ENCODE peak calls at places on chromosomes 4 and X, in nine cellular contexts. S, V, O, T, E, Q, P, H and M are unnamed samples.

GRCh38 chr4:156495836-156496235 is 475.8 kb downstream of the PDGFC start:
- DNase-seq in T (no peak), E (no peak), H (no peak), Q (no peak), O (no peak), P (no peak), S (no peak), V (no peak), M (no peak)

GRCh38 chr4:86972997-86973396 is 38.2 kb downstream of the AFF1 start:
- DNase-seq in O (no peak), V (no peak), T (no peak), Q (no peak), H (peak), E (peak), S (no peak), P (no peak), M (no peak)

GRCh38 chrX:118251251-118251650 is 94.7 kb upstream of the WDR44 start:
- DNase-seq in Q (no peak), O (no peak), S (no peak), P (no peak), V (no peak), T (no peak), H (no peak), E (no peak), M (no peak)

GRCh38 chr4:98166025-98166730 is 22.9 kb upstream of the STPG2 start:
- DNase-seq in T (no peak), H (peak), S (no peak), V (no peak), Q (no peak), O (peak), E (peak), P (no peak), M (no peak)

GRCh38 chr4:104491396-104491821 is 3.3 kb downstream of the CXXC4 start:
- DNase-seq in S (peak), Q (peak), H (peak), T (no peak), E (no peak), O (no peak), P (peak), V (no peak), M (no peak)

GRCh38 chr4:127403523-127404084 is 229.2 kb upstream of the INTU start:
- DNase-seq in H (no peak), T (no peak), O (no peak), E (no peak), Q (no peak), P (no peak), S (no peak), V (no peak), M (no peak)

GRCh38 chr4:25702848-25703247 is 47.2 kb downstream of the SLC34A2 start:
- DNase-seq in V (no peak), O (no peak), S (no peak), Q (no peak), H (no peak), T (no peak), P (no peak), E (no peak), M (no peak)

GRCh38 chr4:83691998-83692397 is 156.1 kb downstream of the GPAT3 start:
- DNase-seq in Q (no peak), O (no peak), E (no peak), V (no peak), T (peak), H (no peak), P (no peak), S (no peak), M (no peak)

GRCh38 chr4:10706236-10706635 is 21.7 kb upstream of the CLNK start:
- DNase-seq in H (no peak), V (no peak), S (no peak), O (no peak), E (no peak), Q (no peak), T (peak), P (no peak), M (no peak)

GRCh38 chrX:18702362-18703195 is 4.9 kb upstream of the PPEF1 start:
- DNase-seq in S (no peak), Q (no peak), P (no peak), H (no peak), E (no peak), T (peak), O (no peak), V (no peak), M (no peak)

GRCh38 chr4:926538-926937 is 5.6 kb downstream of the GAK start:
- DNase-seq in T (no peak), V (no peak), H (peak), S (peak), O (no peak), E (no peak), Q (peak), P (no peak), M (no peak)

GRCh38 chr4:186719925-186720694 is 3.5 kb downstream of the FAT1 start:
- DNase-seq in S (no peak), O (no peak), Q (no peak), T (no peak), H (no peak), P (no peak), E (no peak), V (no peak), M (no peak)

GRCh38 chr4:39085891-39086290 is 23.9 kb downstream of the KLHL5 start:
- DNase-seq in T (no peak), P (no peak), E (peak), O (no peak), S (no peak), Q (no peak), H (no peak), V (no peak), M (no peak)

GRCh38 chrX:23766650-23767551 is 16.1 kb upstream of the SAT1 start:
- DNase-seq in V (no peak), E (no peak), Q (peak), P (no peak), H (no peak), O (no peak), T (no peak), S (no peak), M (no peak)

GRCh38 chr4:19905006-19905405 is 346.7 kb upstream of the SLIT2 start:
- DNase-seq in T (no peak), E (no peak), P (no peak), S (no peak), H (no peak), V (no peak), Q (no peak), O (no peak), M (no peak)

GRCh38 chr4:4395849-4396627 is 9.1 kb downstream of the NSG1 start:
- DNase-seq in T (no peak), H (no peak), S (peak), P (no peak), O (no peak), Q (no peak), E (no peak), V (no peak), M (peak)

GRCh38 chr4:1365271-1366178 is 18.5 kb downstream of the UVSSA start:
- DNase-seq in S (no peak), O (no peak), H (peak), Q (peak), P (peak), V (no peak), E (peak), T (no peak), M (no peak)

GRCh38 chr4:151798678-151799416 is 38.0 kb upstream of the GATB start:
- DNase-seq in O (no peak), V (no peak), Q (no peak), H (no peak), S (no peak), T (no peak), P (no peak), E (no peak), M (no peak)

GRCh38 chrX:95885074-95885473 is 799.6 kb upstream of the DIAPH2 start:
- DNase-seq in E (no peak), V (no peak), S (no peak), Q (no peak), O (no peak), H (no peak), T (peak), P (peak), M (no peak)

GRCh38 chr4:58163172-58163571 is 1053.0 kb upstream of the IGFBP7 start:
- DNase-seq in E (no peak), V (no peak), S (no peak), O (no peak), Q (no peak), H (no peak), P (no peak), T (no peak), M (no peak)

GRCh38 chr4:91170756-91171155 is 1043.6 kb downstream of the CCSER1 start:
- DNase-seq in E (no peak), Q (no peak), S (no peak), T (no peak), V (no peak), H (no peak), O (no peak), P (no peak), M (no peak)

GRCh38 chrX:50430917-50431316 is 39.7 kb downstream of the DGKK start:
- DNase-seq in P (no peak), S (no peak), H (no peak), O (no peak), V (no peak), E (no peak), T (no peak), Q (no peak), M (no peak)

GRCh38 chrX:56000729-56001128 is 231.4 kb upstream of the KLF8 start:
- DNase-seq in H (no peak), E (no peak), S (no peak), P (no peak), T (no peak), Q (no peak), V (no peak), O (no peak), M (no peak)
- TF ChIP-seq POLR2AphosphoS5 in H (no peak), E (no peak), S (no peak), P (no peak), T (no peak), Q (no peak), V (no peak), O (no peak), M (no peak)

GRCh38 chrX:119690921-119691716 is 1.8 kb downstream of the SEPTIN6 start:
- DNase-seq in Q (no peak), O (no peak), S (no peak), V (no peak), T (no peak), E (no peak), H (no peak), P (no peak), M (no peak)

GRCh38 chrX:119693996-119694451 is 1.1 kb upstream of the SEPTIN6 start:
- DNase-seq in S (peak), T (no peak), P (no peak), O (no peak), V (no peak), Q (peak), E (no peak), H (no peak), M (no peak)

GRCh38 chrX:119694601-119695534 is 1.9 kb upstream of the SEPTIN6 start:
- DNase-seq in S (peak), O (no peak), T (no peak), P (peak), E (no peak), V (no peak), Q (peak), H (no peak), M (no peak)

GRCh38 chrX:119693032-119693995 is at the start of gene SEPTIN6:
- DNase-seq in E (peak), O (peak), T (peak), H (peak), S (peak), V (no peak), P (peak), Q (peak), M (peak)

GRCh38 chrX:119692241-119693031 is 532 bp downstream of the SEPTIN6 start:
- DNase-seq in E (no peak), S (peak), H (peak), Q (peak), T (peak), O (no peak), V (no peak), P (peak), M (no peak)
- TF ChIP-seq POLR2AphosphoS5 in E (no peak), S (no peak), H (no peak), Q (peak), T (no peak), O (no peak), V (no peak), P (peak), M (no peak)

GRCh38 chrX:49282647-49283011 is 13.0 kb downstream of the PPP1R3F start:
- DNase-seq in E (no peak), P (peak), H (peak), S (no peak), O (peak), T (no peak), Q (peak), V (no peak), M (no peak)
- TF ChIP-seq POLR2AphosphoS5 in E (no peak), P (no peak), H (no peak), S (no peak), O (no peak), T (no peak), Q (no peak), V (no peak), M (no peak)

GRCh38 chr4:177012918-177013545 is 220.3 kb upstream of the VEGFC start:
- DNase-seq in Q (no peak), S (no peak), P (no peak), O (no peak), V (no peak), H (no peak), T (no peak), E (no peak), M (no peak)

GRCh38 chr4:177008071-177008835 is 215.5 kb upstream of the VEGFC start:
- DNase-seq in P (no peak), T (no peak), V (no peak), S (no peak), Q (no peak), E (no peak), O (no peak), H (no peak), M (no peak)

GRCh38 chr4:177008836-177009501 is 216.2 kb upstream of the VEGFC start:
- DNase-seq in E (no peak), P (no peak), Q (no peak), H (no peak), V (no peak), T (no peak), O (no peak), S (no peak), M (no peak)

GRCh38 chr4:177006331-177006730 is 213.6 kb upstream of the VEGFC start:
- DNase-seq in H (no peak), S (no peak), T (no peak), E (no peak), P (no peak), Q (no peak), V (no peak), O (no peak), M (no peak)

GRCh38 chr4:177010421-177010820 is 217.7 kb upstream of the VEGFC start:
- DNase-seq in S (no peak), P (no peak), Q (no peak), O (no peak), E (no peak), H (no peak), T (no peak), V (no peak), M (no peak)
- TF ChIP-seq POLR2AphosphoS5 in S (no peak), P (no peak), Q (no peak), O (no peak), E (no peak), H (no peak), T (no peak), V (no peak), M (no peak)

DNA sequence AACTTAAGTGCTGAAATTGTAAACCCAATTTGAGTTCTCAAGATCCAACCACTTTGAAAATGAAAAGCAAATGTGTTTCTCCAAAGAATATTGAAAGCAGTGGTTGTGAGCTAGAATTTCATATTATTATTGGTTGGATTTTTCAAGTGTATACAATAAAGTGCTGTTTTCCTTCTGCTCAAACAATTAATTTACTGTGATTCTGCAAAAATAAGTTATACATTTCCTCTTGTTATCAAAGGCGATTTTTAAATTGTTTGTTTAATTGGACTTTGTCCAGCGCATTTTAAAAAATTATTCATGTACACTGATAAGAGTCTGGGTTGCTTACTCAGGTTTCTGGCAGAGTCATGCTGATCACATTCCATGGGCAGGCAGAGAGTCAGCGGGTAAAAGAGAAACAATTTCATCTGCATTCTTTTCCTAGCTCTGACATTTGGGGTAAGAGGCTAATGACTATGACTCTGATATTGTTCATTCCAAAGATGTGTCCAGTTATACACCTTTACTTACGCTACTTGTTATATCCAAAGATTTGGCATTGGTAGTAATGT is 8.9 kb downstream of the FAT4 start:
- DNase-seq in O (no peak), V (no peak), T (peak), E (no peak), S (no peak), Q (no peak), P (no peak), H (no peak), M (no peak)
- TF ChIP-seq POLR2AphosphoS5 in O (no peak), V (no peak), T (peak), E (no peak), S (no peak), Q (no peak), P (no peak), H (no peak), M (no peak)

DNA sequence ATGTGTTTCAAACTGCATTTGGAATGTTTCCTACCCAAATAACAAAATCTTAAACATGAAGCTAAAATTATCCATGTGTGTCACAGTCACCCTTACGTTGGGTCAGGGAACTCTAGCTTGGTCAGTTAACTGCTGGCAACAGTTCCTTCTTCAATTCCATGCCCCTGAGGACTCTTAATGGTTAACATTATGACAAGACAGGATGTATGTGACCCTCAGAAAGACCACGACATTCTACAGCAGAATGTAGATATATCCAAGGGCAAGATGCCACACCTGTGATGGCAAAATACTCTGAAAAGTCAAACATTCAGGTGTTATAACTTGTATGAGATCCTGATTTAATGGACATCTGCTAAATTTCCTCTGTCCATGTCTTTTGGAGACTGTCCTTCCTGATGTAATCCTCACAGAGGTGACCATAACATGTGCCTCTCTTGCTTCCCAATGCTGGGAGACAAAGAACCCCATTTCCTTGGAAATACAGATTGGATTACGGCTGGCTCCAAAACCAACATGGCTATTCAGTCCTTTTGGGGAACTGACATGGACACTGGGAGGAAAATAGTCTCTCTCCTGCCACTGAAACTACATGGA is 39.1 kb downstream of the YTHDC1 start:
- DNase-seq in V (no peak), P (no peak), T (no peak), E (no peak), S (no peak), H (no peak), Q (no peak), O (no peak), M (no peak)
- TF ChIP-seq POLR2AphosphoS5 in V (no peak), P (peak), T (no peak), E (no peak), S (no peak), H (no peak), Q (peak), O (no peak), M (peak)

GRCh38 chr4:7829687-7830580 is 109.7 kb downstream of the AFAP1 start:
- DNase-seq in O (no peak), T (no peak), E (no peak), S (no peak), P (peak), V (no peak), H (no peak), Q (no peak), M (no peak)

GRCh38 chr4:7830747-7831146 is 108.9 kb downstream of the AFAP1 start:
- DNase-seq in T (no peak), V (no peak), E (no peak), S (no peak), O (no peak), P (peak), Q (no peak), H (no peak), M (no peak)

GRCh38 chr4:7832331-7832730 is 107.3 kb downstream of the AFAP1 start:
- DNase-seq in O (no peak), P (peak), H (no peak), Q (no peak), E (no peak), T (no peak), S (no peak), V (no peak), M (no peak)

GRCh38 chr4:7831858-7832257 is 107.8 kb downstream of the AFAP1 start:
- DNase-seq in Q (no peak), V (no peak), O (no peak), P (peak), T (no peak), S (no peak), E (no peak), H (no peak), M (no peak)

DNA sequence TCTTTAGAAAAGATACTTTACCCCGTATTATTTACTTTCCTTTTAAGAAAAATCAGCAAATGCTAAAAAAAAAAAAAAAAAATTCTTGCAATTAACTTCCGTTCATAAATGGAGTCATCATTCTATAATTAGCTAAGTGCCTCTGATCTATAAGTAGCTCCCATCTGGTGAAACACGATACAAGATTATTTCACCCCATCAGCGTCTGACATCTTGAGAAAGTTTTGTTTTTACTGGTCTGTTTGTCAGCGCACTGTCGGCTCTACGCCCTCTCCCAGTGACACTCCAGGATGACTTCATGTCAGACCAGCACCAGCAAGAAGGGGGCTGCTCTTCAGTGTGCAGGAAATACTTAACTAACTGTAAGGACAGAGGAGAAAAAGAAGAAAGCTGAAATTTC is 108.3 kb downstream of the AFAP1 start:
- DNase-seq in P (peak), V (no peak), Q (no peak), E (no peak), H (no peak), S (no peak), T (peak), O (no peak), M (peak)
- TF ChIP-seq POLR2AphosphoS5 in P (no peak), V (no peak), Q (no peak), E (no peak), H (no peak), S (no peak), T (no peak), O (no peak), M (no peak)

DNA sequence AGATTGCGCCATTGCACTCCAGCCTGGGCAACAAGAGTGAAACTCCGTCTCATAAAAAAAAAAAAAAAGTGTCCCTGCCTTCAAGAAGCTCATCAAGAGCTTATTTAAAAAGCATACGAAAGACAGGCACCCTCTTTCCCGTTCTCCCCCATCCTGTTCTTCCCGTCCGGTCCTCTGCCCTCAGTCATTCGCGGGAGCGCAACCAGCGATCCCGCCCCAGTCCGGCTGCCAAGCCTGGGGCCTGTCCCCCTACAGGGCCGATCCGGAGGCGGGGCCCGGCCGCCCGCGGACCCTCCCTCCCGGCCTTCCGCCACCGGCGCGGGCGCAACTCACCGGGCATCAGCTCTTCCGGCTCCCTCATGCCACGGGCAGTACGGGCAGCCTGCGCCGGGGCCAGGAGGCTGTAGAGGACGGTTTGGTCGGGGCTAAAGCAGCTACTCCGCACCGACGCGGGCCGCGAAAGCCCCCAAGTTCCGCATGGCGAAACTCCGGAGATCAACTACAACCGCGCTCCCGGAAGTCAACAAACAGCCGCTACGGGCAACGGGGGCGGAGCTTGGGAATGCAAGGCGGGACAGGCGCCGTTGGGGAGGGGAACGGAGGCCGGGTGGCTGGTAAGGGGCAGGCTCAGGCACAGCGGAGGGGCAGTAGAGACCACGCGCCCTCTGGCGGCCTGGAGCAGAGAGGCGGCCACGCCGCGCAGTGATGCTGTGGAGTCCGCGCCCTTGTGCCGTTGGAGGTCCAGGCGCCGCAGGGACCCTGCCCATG is at the start of gene RPGR:
- DNase-seq in S (peak), P (peak), E (peak), Q (peak), H (peak), V (peak), O (peak), T (peak), M (peak)
- TF ChIP-seq POLR2AphosphoS5 in S (no peak), P (peak), E (peak), Q (peak), H (peak), V (peak), O (peak), T (no peak), M (no peak)

GRCh38 chrX:154428176-154429171 is at the start of gene ATP6AP1:
- DNase-seq in E (peak), S (peak), Q (peak), O (peak), V (no peak), H (peak), P (peak), T (peak), M (peak)
- TF ChIP-seq POLR2AphosphoS5 in E (peak), S (peak), Q (peak), O (peak), V (peak), H (peak), P (peak), T (peak), M (no peak)